ENCODE peak calls at places on chromosomes 13 and 19, in nine cellular contexts. M is cardiac fibroblast, B is neuronal stem cell, L is GM23338, O is PC-3, Y is thoracic aorta, W is GM12878, J is ovary, R is psoas muscle. U is an unnamed sample.

GRCh38 chr13:110636701-110637201 is 21.4 kb downstream of the NAXD start:
- DNase-seq in B (no peak), Y (no peak), J (no peak), R (no peak), L (no peak), M (no peak), O (no peak), W (no peak), U (no peak)

GRCh38 chr13:25432686-25433085 is 60.9 kb downstream of the ATP8A2 start:
- DNase-seq in M (no peak), W (no peak), B (no peak), Y (no peak), J (no peak), L (no peak), R (no peak), O (no peak), U (no peak)

GRCh38 chr19:18021121-18021755 is 13.3 kb downstream of the ARRDC2 start:
- DNase-seq in L (no peak), B (no peak), Y (peak; percentile 77), J (peak; percentile 65), O (peak; percentile 80), W (no peak), R (peak; percentile 97), M (peak; percentile 91), U (peak; percentile 61)

GRCh38 chr13:62512194-62513141 is 1096.8 kb upstream of the PCDH20 start:
- DNase-seq in O (peak; percentile 58), M (peak; percentile 23), Y (no peak), L (peak; percentile 74), W (peak; percentile 24), J (no peak), B (peak; percentile 30), R (no peak), U (no peak)

GRCh38 chr13:31053098-31053497 is 108.6 kb downstream of the HSPH1 start:
- DNase-seq in M (peak; percentile 24), B (no peak), L (no peak), O (peak; percentile 71), J (no peak), R (peak; percentile 62), W (no peak), Y (no peak), U (no peak)

GRCh38 chr13:20151016-20151415 is 9.8 kb downstream of the GJA3 start:
- DNase-seq in L (no peak), M (no peak), Y (no peak), O (no peak), W (no peak), R (no peak), J (no peak), B (no peak), U (no peak)

GRCh38 chr19:40219721-40220276 is 1.6 kb upstream of the TTC9B start:
- DNase-seq in R (no peak), W (no peak), B (no peak), M (peak; percentile 63), O (peak; percentile 76), J (no peak), L (no peak), Y (no peak), U (no peak)

GRCh38 chr13:30466841-30467252 is 1.1 kb upstream of the HMGB1 start:
- DNase-seq in O (peak; percentile 5), Y (no peak), J (no peak), L (no peak), R (no peak), W (no peak), B (no peak), M (no peak), U (no peak)

GRCh38 chr13:77896536-77896935 is 22.1 kb downstream of the EDNRB start:
- DNase-seq in R (no peak), L (no peak), J (no peak), Y (no peak), M (peak; percentile 93), O (peak; percentile 36), B (no peak), W (no peak), U (no peak)

GRCh38 chr19:53467138-53467502 is 413 bp upstream of the ZNF813 start:
- DNase-seq in Y (no peak), M (no peak), L (no peak), O (no peak), R (no peak), B (no peak), W (no peak), J (peak; percentile 45), U (no peak)

GRCh38 chr13:25286308-25286968 is 850 bp downstream of the MTMR6 start:
- DNase-seq in L (peak; percentile 36), W (no peak), M (peak; percentile 52), R (no peak), B (peak; percentile 5), Y (no peak), J (no peak), O (peak; percentile 56), U (peak; percentile 47)

GRCh38 chr13:111204438-111205177 is 89.5 kb downstream of the ARHGEF7 start:
- DNase-seq in Y (peak; percentile 43), R (peak; percentile 75), L (peak; percentile 73), B (no peak), O (no peak), M (peak; percentile 84), W (no peak), J (peak; percentile 71), U (no peak)

GRCh38 chr13:26498524-26499208 is 58.8 kb upstream of the WASF3 start:
- DNase-seq in R (no peak), W (no peak), O (no peak), L (no peak), J (no peak), B (no peak), Y (no peak), M (peak; percentile 12), U (no peak)
- H3K4me3 ChIP-seq in R (no peak overlapping the region), W (no peak overlapping the region), O (no peak overlapping the region), L (no peak overlapping the region), J (no peak overlapping the region), B (no peak overlapping the region), Y (no peak overlapping the region), M (no peak overlapping the region), U (no peak overlapping the region)

GRCh38 chr13:37869756-37870488 is at the start of gene TRPC4:
- DNase-seq in M (peak; percentile 77), B (peak; percentile 61), R (peak; percentile 49), J (peak; percentile 66), O (peak; percentile 54), Y (no peak), L (peak; percentile 84), W (no peak), U (no peak)
- H3K4me3 ChIP-seq in M (peak within 1 kb of the TSS; percentile 71), B (peak within 1 kb of the TSS; percentile 76), R (peak within 1 kb of the TSS; percentile 58), J (peak within 1 kb of the TSS; percentile 62), O (peak within 1 kb of the TSS; percentile 62), Y (peak within 1 kb of the TSS; percentile 80), L (peak within 1 kb of the TSS; percentile 74), W (no peak within 1 kb of the TSS), U (no peak within 1 kb of the TSS)

DNA sequence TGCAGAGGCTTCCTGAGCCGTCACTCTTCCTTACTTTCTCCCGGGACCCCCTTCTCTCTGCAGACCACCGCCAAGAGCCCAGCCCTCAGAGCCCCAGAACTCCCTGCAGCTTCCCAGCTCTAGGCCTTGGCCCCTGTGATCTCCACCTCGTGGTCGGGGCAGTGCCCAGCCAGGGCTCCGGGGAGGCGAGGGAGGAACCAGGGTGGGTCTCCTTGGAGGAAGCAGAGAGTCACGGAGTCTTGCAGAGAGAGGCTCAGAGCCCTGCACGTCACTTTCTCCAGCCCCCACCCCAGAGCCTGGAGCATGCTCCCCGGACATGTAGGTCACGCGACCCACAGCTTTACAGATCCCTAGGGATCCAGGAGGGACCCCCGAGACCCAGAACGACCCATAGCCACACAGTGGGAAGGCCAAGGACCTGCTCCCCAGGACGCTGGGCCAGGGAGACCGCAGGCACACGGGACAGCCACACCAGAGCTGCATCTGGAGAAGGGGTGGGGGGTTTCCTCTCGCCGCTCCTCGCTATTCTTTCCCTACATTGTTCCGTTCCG is 11.9 kb downstream of the GADD45B start:
- DNase-seq in W (no peak), L (no peak), B (no peak), M (no peak), O (no peak), R (no peak), J (no peak), Y (no peak), U (no peak)
- H3K4me3 ChIP-seq in W (no peak overlapping the region), L (peak overlapping the region; percentile 61), B (no peak overlapping the region), M (no peak overlapping the region), O (no peak overlapping the region), R (no peak overlapping the region), J (no peak overlapping the region), Y (peak overlapping the region; percentile 79), U (no peak overlapping the region)

DNA sequence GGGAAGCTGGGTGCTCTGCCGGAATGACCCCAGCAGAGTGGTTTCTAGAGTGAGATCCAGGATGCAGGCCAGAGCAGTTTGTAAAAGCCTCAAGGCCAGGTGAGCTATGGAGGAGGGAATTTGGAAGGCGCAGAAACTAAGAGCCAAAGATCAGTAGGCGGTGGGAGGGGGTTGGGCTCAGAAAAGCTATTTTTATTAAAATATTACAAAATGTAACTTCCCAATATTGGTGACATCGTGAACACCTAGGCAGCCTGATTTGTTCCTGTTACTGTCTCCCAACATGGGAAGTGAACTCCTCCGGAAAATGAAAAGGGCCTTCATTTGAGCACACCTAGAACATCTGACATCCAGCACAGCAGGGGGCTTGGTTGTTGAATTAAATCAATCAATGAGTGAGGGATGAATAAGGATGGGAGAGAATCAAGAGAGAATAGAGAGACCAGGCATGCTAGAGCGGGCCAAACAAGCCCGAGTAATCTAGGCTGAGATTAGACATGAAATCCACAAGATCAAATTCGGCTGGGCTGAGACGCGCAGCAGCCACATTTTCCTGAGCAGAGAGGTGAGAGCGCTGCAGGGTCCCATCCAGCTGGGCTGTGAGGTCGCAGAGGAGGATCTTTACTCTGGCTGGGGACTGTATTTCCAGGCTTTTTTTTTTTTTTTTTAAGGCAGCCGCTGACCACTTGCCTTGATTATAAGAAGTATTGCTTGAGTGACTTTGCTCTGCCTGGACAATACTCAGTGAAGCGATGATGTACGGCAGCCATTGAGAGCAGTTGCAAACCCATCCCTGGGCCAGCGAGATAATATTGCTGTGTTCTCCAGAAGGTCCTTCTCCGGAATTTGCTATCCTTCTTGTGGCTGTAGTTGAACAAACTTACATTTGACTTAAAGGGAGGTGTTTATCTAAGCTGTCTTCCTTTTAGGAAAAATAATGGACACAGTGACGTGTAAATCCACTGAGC is 178.0 kb upstream of the KL start:
- DNase-seq in O (no peak), R (no peak), W (no peak), B (no peak), Y (no peak), L (peak; percentile 33), M (no peak), J (no peak), U (no peak)
- H3K4me3 ChIP-seq in O (no peak overlapping the region), R (no peak overlapping the region), W (peak overlapping the region; percentile 14), B (no peak overlapping the region), Y (no peak overlapping the region), L (no peak overlapping the region), M (no peak overlapping the region), J (no peak overlapping the region), U (no peak overlapping the region)

DNA sequence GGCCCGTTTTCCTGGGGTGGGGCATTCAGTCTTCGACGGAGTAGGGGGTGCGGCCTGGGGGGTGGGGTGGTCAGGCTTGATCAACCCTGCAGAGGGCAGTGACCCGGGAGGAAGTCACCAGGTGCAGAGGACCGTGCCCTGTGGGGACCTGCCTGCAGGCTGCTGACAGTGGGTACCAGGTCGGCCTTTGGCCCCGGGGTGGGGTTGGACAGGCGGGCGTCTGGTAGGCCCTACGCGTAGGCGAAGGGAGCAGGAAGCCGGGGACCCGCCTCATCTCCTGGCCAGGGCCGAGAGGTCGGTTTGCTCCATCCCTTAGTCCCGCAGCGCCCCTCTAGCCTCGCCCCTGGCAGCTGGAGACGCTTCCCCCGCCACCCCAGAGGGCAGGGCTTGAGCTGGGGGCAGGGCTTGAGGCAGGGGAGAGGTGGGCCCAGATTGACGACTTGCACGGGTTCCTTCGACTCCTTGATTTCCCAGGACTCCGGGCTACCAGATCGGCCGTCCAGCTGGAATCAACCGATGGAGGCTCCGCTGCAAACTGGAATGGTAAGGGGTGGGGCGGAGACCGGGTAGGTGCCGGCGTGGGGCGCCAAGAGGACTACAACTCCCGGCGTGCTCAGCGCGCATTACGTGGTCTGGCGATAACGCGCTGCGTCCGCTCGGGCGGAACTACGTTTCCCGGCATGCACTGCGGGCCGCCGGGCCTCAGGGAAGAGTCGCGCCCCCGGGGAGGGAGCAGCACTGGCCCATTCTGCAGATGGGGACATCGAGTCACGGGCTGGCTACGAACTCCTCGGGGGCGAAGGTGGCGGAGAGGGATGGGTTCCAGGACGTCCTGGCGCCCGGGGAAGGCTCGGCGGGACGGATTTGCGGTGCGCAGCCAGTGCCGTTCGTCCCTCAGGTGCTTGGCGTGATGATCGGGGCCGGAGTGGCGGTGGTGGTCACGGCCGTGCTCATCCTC is at the start of gene PNPLA6:
- DNase-seq in W (peak; percentile 67), M (peak; percentile 96), R (peak; percentile 99), L (peak; percentile 97), O (peak; percentile 98), J (peak; percentile 98), B (peak; percentile 89), Y (peak; percentile 81), U (peak; percentile 88)
- H3K4me3 ChIP-seq in W (peak within 1 kb of the TSS; percentile 93), M (peak within 1 kb of the TSS; percentile 99), R (peak within 1 kb of the TSS; percentile 91), L (peak within 1 kb of the TSS; percentile 96), O (peak within 1 kb of the TSS; percentile 98), J (peak within 1 kb of the TSS; percentile 54), B (peak within 1 kb of the TSS; percentile 89), Y (peak within 1 kb of the TSS; percentile 94), U (peak within 1 kb of the TSS; percentile 97)

U was measured in CD8-positive, alpha-beta memory T cell.